ENCODE peak calls at places on chromosomes 12 and 14, in ten cellular contexts. One of them, this sample, is unnamed.
A peak's percentile ranks its signal among the peaks of the same experiment; 100 is the strongest.

GRCh38 chr12:111434680-111435338 is 29.1 kb downstream of the SH2B3 start:
- DNase-seq in hypothalamus: no peak
- DNase-seq in brain pericyte: no peak
- DNase-seq in CD8-positive, alpha-beta T cell: peak; percentile 74
- DNase-seq in GM19239: no peak
- DNase-seq in glutamatergic neuron: no peak
- DNase-seq in activated naive CD4-positive, alpha-beta T cell treated with anti-CD3 and anti-CD28 coated beads for 36 hours: peak; percentile 89
- DNase-seq in spleen: peak; percentile 93
- DNase-seq in lower leg skin: peak; percentile 90
- DNase-seq in NCI-H1092 treated with DMSO at 0.1 percent for 48 hours: no peak
- DNase-seq in this sample: peak; percentile 77

GRCh38 chr14:78524766-78525165 is 354.6 kb downstream of the NRXN3 start:
- DNase-seq in hypothalamus: no peak
- DNase-seq in brain pericyte: no peak
- DNase-seq in CD8-positive, alpha-beta T cell: no peak
- DNase-seq in GM19239: no peak
- DNase-seq in glutamatergic neuron: no peak
- DNase-seq in activated naive CD4-positive, alpha-beta T cell treated with anti-CD3 and anti-CD28 coated beads for 36 hours: no peak
- DNase-seq in spleen: no peak
- DNase-seq in lower leg skin: no peak
- DNase-seq in NCI-H1092 treated with DMSO at 0.1 percent for 48 hours: no peak
- DNase-seq in this sample: no peak

GRCh38 chr12:58500399-58500798 is 419.9 kb downstream of the LRIG3 start:
- DNase-seq in hypothalamus: no peak
- DNase-seq in brain pericyte: no peak
- DNase-seq in CD8-positive, alpha-beta T cell: no peak
- DNase-seq in GM19239: no peak
- DNase-seq in glutamatergic neuron: no peak
- DNase-seq in activated naive CD4-positive, alpha-beta T cell treated with anti-CD3 and anti-CD28 coated beads for 36 hours: no peak
- DNase-seq in spleen: no peak
- DNase-seq in lower leg skin: no peak
- DNase-seq in NCI-H1092 treated with DMSO at 0.1 percent for 48 hours: no peak
- DNase-seq in this sample: no peak

GRCh38 chr14:101241807-101242278 is 319.5 kb upstream of the DIO3 start:
- DNase-seq in hypothalamus: no peak
- DNase-seq in brain pericyte: no peak
- DNase-seq in CD8-positive, alpha-beta T cell: no peak
- DNase-seq in GM19239: no peak
- DNase-seq in glutamatergic neuron: no peak
- DNase-seq in activated naive CD4-positive, alpha-beta T cell treated with anti-CD3 and anti-CD28 coated beads for 36 hours: no peak
- DNase-seq in spleen: peak; percentile 62
- DNase-seq in lower leg skin: peak; percentile 58
- DNase-seq in NCI-H1092 treated with DMSO at 0.1 percent for 48 hours: no peak
- DNase-seq in this sample: no peak

GRCh38 chr14:33061667-33062325 is 123.1 kb downstream of the NPAS3 start:
- DNase-seq in hypothalamus: no peak
- DNase-seq in brain pericyte: no peak
- DNase-seq in CD8-positive, alpha-beta T cell: no peak
- DNase-seq in GM19239: no peak
- DNase-seq in glutamatergic neuron: no peak
- DNase-seq in activated naive CD4-positive, alpha-beta T cell treated with anti-CD3 and anti-CD28 coated beads for 36 hours: no peak
- DNase-seq in spleen: no peak
- DNase-seq in lower leg skin: no peak
- DNase-seq in NCI-H1092 treated with DMSO at 0.1 percent for 48 hours: no peak
- DNase-seq in this sample: no peak

GRCh38 chr14:56199976-56200577 is 81.9 kb downstream of the PELI2 start:
- DNase-seq in hypothalamus: no peak
- DNase-seq in brain pericyte: no peak
- DNase-seq in CD8-positive, alpha-beta T cell: no peak
- DNase-seq in GM19239: peak; percentile 12
- DNase-seq in glutamatergic neuron: no peak
- DNase-seq in activated naive CD4-positive, alpha-beta T cell treated with anti-CD3 and anti-CD28 coated beads for 36 hours: no peak
- DNase-seq in spleen: no peak
- DNase-seq in lower leg skin: no peak
- DNase-seq in NCI-H1092 treated with DMSO at 0.1 percent for 48 hours: no peak
- DNase-seq in this sample: no peak

GRCh38 chr14:68775614-68776126 is 17.2 kb downstream of the ZFP36L1 start:
- DNase-seq in hypothalamus: no peak
- DNase-seq in brain pericyte: no peak
- DNase-seq in CD8-positive, alpha-beta T cell: no peak
- DNase-seq in GM19239: no peak
- DNase-seq in glutamatergic neuron: peak; percentile 2
- DNase-seq in activated naive CD4-positive, alpha-beta T cell treated with anti-CD3 and anti-CD28 coated beads for 36 hours: no peak
- DNase-seq in spleen: peak; percentile 61
- DNase-seq in lower leg skin: peak; percentile 62
- DNase-seq in NCI-H1092 treated with DMSO at 0.1 percent for 48 hours: no peak
- DNase-seq in this sample: no peak

GRCh38 chr12:91513354-91513753 is 330.7 kb upstream of the DCN start:
- DNase-seq in hypothalamus: no peak
- DNase-seq in brain pericyte: no peak
- DNase-seq in CD8-positive, alpha-beta T cell: no peak
- DNase-seq in GM19239: no peak
- DNase-seq in glutamatergic neuron: no peak
- DNase-seq in activated naive CD4-positive, alpha-beta T cell treated with anti-CD3 and anti-CD28 coated beads for 36 hours: no peak
- DNase-seq in spleen: no peak
- DNase-seq in lower leg skin: no peak
- DNase-seq in NCI-H1092 treated with DMSO at 0.1 percent for 48 hours: no peak
- DNase-seq in this sample: no peak

GRCh38 chr12:117774986-117775775 is 193.6 kb downstream of the KSR2 start:
- DNase-seq in hypothalamus: no peak
- DNase-seq in brain pericyte: no peak
- DNase-seq in CD8-positive, alpha-beta T cell: no peak
- DNase-seq in GM19239: no peak
- DNase-seq in glutamatergic neuron: no peak
- DNase-seq in activated naive CD4-positive, alpha-beta T cell treated with anti-CD3 and anti-CD28 coated beads for 36 hours: no peak
- DNase-seq in spleen: no peak
- DNase-seq in lower leg skin: no peak
- DNase-seq in NCI-H1092 treated with DMSO at 0.1 percent for 48 hours: no peak
- DNase-seq in this sample: no peak

GRCh38 chr12:5332521-5332920 is 99.4 kb upstream of the NTF3 start:
- DNase-seq in hypothalamus: no peak
- DNase-seq in brain pericyte: no peak
- DNase-seq in CD8-positive, alpha-beta T cell: no peak
- DNase-seq in GM19239: no peak
- DNase-seq in glutamatergic neuron: no peak
- DNase-seq in activated naive CD4-positive, alpha-beta T cell treated with anti-CD3 and anti-CD28 coated beads for 36 hours: no peak
- DNase-seq in spleen: no peak
- DNase-seq in lower leg skin: no peak
- DNase-seq in NCI-H1092 treated with DMSO at 0.1 percent for 48 hours: no peak
- DNase-seq in this sample: no peak

GRCh38 chr12:10395390-10395998 is 5.7 kb upstream of the KLRK1 start:
- DNase-seq in hypothalamus: no peak
- DNase-seq in brain pericyte: peak; percentile 70
- DNase-seq in CD8-positive, alpha-beta T cell: no peak
- DNase-seq in GM19239: no peak
- DNase-seq in glutamatergic neuron: no peak
- DNase-seq in activated naive CD4-positive, alpha-beta T cell treated with anti-CD3 and anti-CD28 coated beads for 36 hours: no peak
- DNase-seq in spleen: no peak
- DNase-seq in lower leg skin: no peak
- DNase-seq in NCI-H1092 treated with DMSO at 0.1 percent for 48 hours: no peak
- DNase-seq in this sample: peak; percentile 21

GRCh38 chr12:55743131-55743921 is 404 bp downstream of the GDF11 start:
- DNase-seq in hypothalamus: no peak
- DNase-seq in brain pericyte: no peak
- DNase-seq in CD8-positive, alpha-beta T cell: peak; percentile 57
- DNase-seq in GM19239: peak; percentile 75
- DNase-seq in glutamatergic neuron: peak; percentile 78
- DNase-seq in activated naive CD4-positive, alpha-beta T cell treated with anti-CD3 and anti-CD28 coated beads for 36 hours: peak; percentile 65
- DNase-seq in spleen: peak; percentile 91
- DNase-seq in lower leg skin: peak; percentile 88
- DNase-seq in NCI-H1092 treated with DMSO at 0.1 percent for 48 hours: no peak
- DNase-seq in this sample: peak; percentile 84

GRCh38 chr14:61034416-61035100 is 53.5 kb downstream of the SLC38A6 start:
- DNase-seq in hypothalamus: no peak
- DNase-seq in brain pericyte: no peak
- DNase-seq in CD8-positive, alpha-beta T cell: no peak
- DNase-seq in GM19239: no peak
- DNase-seq in glutamatergic neuron: no peak
- DNase-seq in activated naive CD4-positive, alpha-beta T cell treated with anti-CD3 and anti-CD28 coated beads for 36 hours: peak; percentile 40
- DNase-seq in spleen: no peak
- DNase-seq in lower leg skin: no peak
- DNase-seq in NCI-H1092 treated with DMSO at 0.1 percent for 48 hours: peak; percentile 54
- DNase-seq in this sample: no peak

GRCh38 chr14:90674716-90675115 is 141.5 kb downstream of the TTC7B start:
- DNase-seq in hypothalamus: no peak
- DNase-seq in brain pericyte: no peak
- DNase-seq in CD8-positive, alpha-beta T cell: no peak
- DNase-seq in GM19239: no peak
- DNase-seq in glutamatergic neuron: no peak
- DNase-seq in activated naive CD4-positive, alpha-beta T cell treated with anti-CD3 and anti-CD28 coated beads for 36 hours: no peak
- DNase-seq in spleen: no peak
- DNase-seq in lower leg skin: no peak
- DNase-seq in NCI-H1092 treated with DMSO at 0.1 percent for 48 hours: no peak
- DNase-seq in this sample: no peak

GRCh38 chr14:65937079-65937803 is 524.7 kb downstream of the FUT8 start:
- DNase-seq in hypothalamus: no peak
- DNase-seq in brain pericyte: no peak
- DNase-seq in CD8-positive, alpha-beta T cell: no peak
- DNase-seq in GM19239: no peak
- DNase-seq in glutamatergic neuron: no peak
- DNase-seq in activated naive CD4-positive, alpha-beta T cell treated with anti-CD3 and anti-CD28 coated beads for 36 hours: peak; percentile 33
- DNase-seq in spleen: no peak
- DNase-seq in lower leg skin: no peak
- DNase-seq in NCI-H1092 treated with DMSO at 0.1 percent for 48 hours: no peak
- DNase-seq in this sample: no peak

GRCh38 chr14:88765130-88765529 is 27.6 kb downstream of the EML5 start:
- DNase-seq in hypothalamus: no peak
- DNase-seq in brain pericyte: no peak
- DNase-seq in CD8-positive, alpha-beta T cell: no peak
- DNase-seq in GM19239: no peak
- DNase-seq in glutamatergic neuron: no peak
- DNase-seq in activated naive CD4-positive, alpha-beta T cell treated with anti-CD3 and anti-CD28 coated beads for 36 hours: no peak
- DNase-seq in spleen: no peak
- DNase-seq in lower leg skin: no peak
- DNase-seq in NCI-H1092 treated with DMSO at 0.1 percent for 48 hours: no peak
- DNase-seq in this sample: no peak

GRCh38 chr12:25526778-25527177 is 26.3 kb downstream of the LMNTD1 start:
- DNase-seq in hypothalamus: no peak
- DNase-seq in brain pericyte: no peak
- DNase-seq in CD8-positive, alpha-beta T cell: no peak
- DNase-seq in GM19239: no peak
- DNase-seq in glutamatergic neuron: no peak
- DNase-seq in activated naive CD4-positive, alpha-beta T cell treated with anti-CD3 and anti-CD28 coated beads for 36 hours: no peak
- DNase-seq in spleen: no peak
- DNase-seq in lower leg skin: no peak
- DNase-seq in NCI-H1092 treated with DMSO at 0.1 percent for 48 hours: no peak
- DNase-seq in this sample: no peak

This sample was measured in GM13976.